ENCODE peak calls at places on chromosomes 5 and 9, in five cellular contexts. C is omental fat pad, Q is foreskin fibroblast, W is nephron progenitor cell, J is GM06990. H is an unnamed sample.

GRCh38 chr5:148595697-148596096 is 58.6 kb downstream of the HTR4 start:
- DNase-seq in C (no peak), Q (no peak), W (no peak), J (no peak), H (no peak)

GRCh38 chr5:127671218-127671617 is 22.3 kb downstream of the CTXN3 start:
- DNase-seq in C (no peak), Q (no peak), W (no peak), J (no peak), H (no peak)

GRCh38 chr5:152811985-152812384 is 406.9 kb upstream of the NMUR2 start:
- DNase-seq in C (no peak), Q (no peak), W (no peak), J (no peak), H (no peak)

GRCh38 chr5:110807174-110807573 is 68.4 kb downstream of the SLC25A46 start:
- DNase-seq in C (no peak), Q (no peak), W (no peak), J (no peak), H (no peak)

GRCh38 chr9:114280636-114281315 is 42.1 kb upstream of the ORM1 start:
- DNase-seq in C (peak; percentile 7), Q (peak; percentile 68), W (no peak), J (no peak), H (no peak)

GRCh38 chr9:20621553-20622329 is 558 bp downstream of the MLLT3 start:
- DNase-seq in C (peak; percentile 32), Q (peak; percentile 74), W (peak; percentile 69), J (peak; percentile 81), H (peak; percentile 46)

GRCh38 chr5:37694867-37695266 is 145.0 kb downstream of the GDNF start:
- DNase-seq in C (no peak), Q (no peak), W (no peak), J (no peak), H (no peak)

GRCh38 chr9:77751341-77752091 is 103.4 kb upstream of the GNA14 start:
- DNase-seq in C (no peak), Q (peak; percentile 54), W (peak; percentile 32), J (no peak), H (no peak)

GRCh38 chr9:1919229-1919628 is 95.9 kb upstream of the SMARCA2 start:
- DNase-seq in C (no peak), Q (no peak), W (no peak), J (no peak), H (no peak)

GRCh38 chr5:180097163-180097894 is 25.8 kb upstream of the RNF130 start:
- DNase-seq in C (no peak), Q (no peak), W (no peak), J (no peak), H (no peak)

GRCh38 chr9:71285191-71285656 is 163.8 kb upstream of the TRPM3 start:
- DNase-seq in C (no peak), Q (peak; percentile 24), W (peak; percentile 46), J (no peak), H (no peak)

GRCh38 chr5:172439785-172440480 is 14.4 kb downstream of the SH3PXD2B start:
- DNase-seq in C (no peak), Q (peak; percentile 49), W (no peak), J (no peak), H (no peak)

GRCh38 chr5:176384991-176385390 is 3.4 kb downstream of the NOP16 start:
- DNase-seq in C (no peak), Q (no peak), W (no peak), J (no peak), H (no peak)

GRCh38 chr5:100270323-100270771 is 264.8 kb upstream of the FAM174A start:
- DNase-seq in C (no peak), Q (no peak), W (no peak), J (no peak), H (no peak)

GRCh38 chr5:78779771-78780616 is 131.4 kb upstream of the LHFPL2 start:
- DNase-seq in C (no peak), Q (peak; percentile 82), W (no peak), J (no peak), H (no peak)

GRCh38 chr5:116740771-116741170 is 166.1 kb upstream of the SEMA6A start:
- DNase-seq in C (no peak), Q (no peak), W (no peak), J (no peak), H (no peak)

GRCh38 chr9:94743035-94743954 is 16.8 kb downstream of the AOPEP start:
- DNase-seq in C (no peak), Q (no peak), W (no peak), J (no peak), H (no peak)

GRCh38 chr9:94741856-94742255 is 15.4 kb downstream of the AOPEP start:
- DNase-seq in C (no peak), Q (no peak), W (no peak), J (no peak), H (no peak)

GRCh38 chr9:94745806-94746540 is 19.5 kb downstream of the AOPEP start:
- DNase-seq in C (no peak), Q (no peak), W (no peak), J (no peak), H (no peak)

GRCh38 chr9:94740191-94740874 is 13.8 kb downstream of the AOPEP start:
- DNase-seq in C (no peak), Q (no peak), W (no peak), J (no peak), H (no peak)
- TF ChIP-seq CTCF in C (no peak), Q (no peak), W (no peak), J (no peak), H (no peak)

GRCh38 chr5:132733499-132734148 is 3.7 kb downstream of the KIF3A start:
- DNase-seq in C (no peak), Q (no peak), W (no peak), J (no peak), H (no peak)

GRCh38 chr5:132734687-132735086 is 2.7 kb downstream of the KIF3A start:
- DNase-seq in C (no peak), Q (no peak), W (no peak), J (no peak), H (no peak)

GRCh38 chr5:132737982-132738770 is 830 bp upstream of the KIF3A start:
- DNase-seq in C (no peak), Q (no peak), W (no peak), J (no peak), H (no peak)

GRCh38 chr5:132739232-132739631 is 1.9 kb upstream of the KIF3A start:
- DNase-seq in C (no peak), Q (no peak), W (no peak), J (no peak), H (no peak)

GRCh38 chr5:132736853-132737833 is at the start of gene KIF3A:
- DNase-seq in C (peak; percentile 83), Q (peak; percentile 93), W (peak; percentile 98), J (peak; percentile 97), H (peak; percentile 97)
- TF ChIP-seq CTCF in C (no peak), Q (no peak), W (no peak), J (no peak), H (no peak)

GRCh38 chr5:154857534-154858250 is 735 bp upstream of the CNOT8 start:
- DNase-seq in C (peak; percentile 85), Q (peak; percentile 96), W (peak; percentile 93), J (peak; percentile 85), H (peak; percentile 93)
- TF ChIP-seq CTCF in C (no peak), Q (no peak), W (no peak), J (no peak), H (no peak)

GRCh38 chr5:150525781-150526180 is 17.9 kb downstream of the NDST1 start:
- DNase-seq in C (no peak), Q (no peak), W (no peak), J (no peak), H (no peak)

GRCh38 chr5:150525163-150525562 is 17.2 kb downstream of the NDST1 start:
- DNase-seq in C (no peak), Q (no peak), W (no peak), J (no peak), H (no peak)

GRCh38 chr5:150521939-150522503 is 14.1 kb downstream of the NDST1 start:
- DNase-seq in C (no peak), Q (no peak), W (no peak), J (no peak), H (no peak)

GRCh38 chr5:150522504-150523464 is 14.9 kb downstream of the NDST1 start:
- DNase-seq in C (no peak), Q (no peak), W (no peak), J (no peak), H (no peak)

DNA sequence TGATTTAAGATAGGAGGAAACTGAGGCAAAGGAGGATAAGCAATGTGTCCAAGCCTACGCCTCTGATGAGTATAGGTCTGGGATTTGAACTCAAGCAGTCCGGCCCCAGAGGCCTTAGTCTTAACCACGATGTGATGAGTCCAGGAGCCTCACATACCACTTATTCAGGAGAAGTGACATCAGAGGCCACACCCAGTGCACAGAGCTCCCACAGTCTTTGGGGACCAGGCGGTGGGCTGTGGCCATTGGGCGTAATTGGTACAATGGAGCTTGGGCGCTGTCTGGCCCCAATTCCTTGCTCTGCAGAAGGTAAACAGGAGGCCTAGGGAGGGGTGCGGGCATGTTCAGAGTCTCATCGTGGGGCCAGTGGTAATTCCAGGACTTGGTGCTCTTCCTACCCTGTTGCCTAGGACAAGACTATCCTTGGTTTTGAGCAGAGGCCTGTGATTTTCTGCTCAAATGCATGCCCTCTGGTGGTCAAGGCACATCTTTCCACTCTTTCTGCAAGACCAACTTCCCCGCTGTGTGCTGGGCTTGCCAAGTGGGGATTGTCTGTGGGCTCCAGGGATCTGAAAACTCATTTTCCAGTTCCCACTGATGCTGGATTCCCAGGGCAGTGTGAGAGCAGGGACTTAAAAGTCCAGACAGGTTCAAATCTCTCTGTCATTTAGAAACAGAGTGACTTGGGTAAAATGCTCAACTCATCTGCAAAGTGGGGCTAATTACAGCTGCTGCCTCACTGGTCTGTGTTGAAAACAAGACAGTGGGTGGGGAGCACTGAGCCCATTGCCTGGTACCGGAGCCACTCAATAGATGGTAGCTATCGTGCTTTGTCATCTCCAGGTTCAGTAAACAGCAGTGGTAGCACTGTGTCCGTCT is 15.8 kb downstream of the NDST1 start:
- DNase-seq in C (no peak), Q (peak; percentile 58), W (peak; percentile 33), J (no peak), H (no peak)
- TF ChIP-seq CTCF in C (peak; percentile 52), Q (peak; percentile 72), W (peak; percentile 51), J (peak; percentile 63), H (peak; percentile 64)

GRCh38 chr9:106643211-106643930 is 219.6 kb upstream of the ZNF462 start:
- DNase-seq in C (no peak), Q (no peak), W (no peak), J (no peak), H (no peak)

GRCh38 chr9:106653111-106653697 is 209.8 kb upstream of the ZNF462 start:
- DNase-seq in C (no peak), Q (no peak), W (no peak), J (no peak), H (no peak)

GRCh38 chr9:106644661-106645060 is 218.3 kb upstream of the ZNF462 start:
- DNase-seq in C (no peak), Q (no peak), W (no peak), J (no peak), H (no peak)

GRCh38 chr9:106649664-106650063 is 213.3 kb upstream of the ZNF462 start:
- DNase-seq in C (no peak), Q (no peak), W (no peak), J (no peak), H (no peak)

GRCh38 chr9:106648799-106649198 is 214.2 kb upstream of the ZNF462 start:
- DNase-seq in C (no peak), Q (no peak), W (no peak), J (no peak), H (no peak)
- TF ChIP-seq CTCF in C (no peak), Q (no peak), W (no peak), J (no peak), H (no peak)